ENCODE peak calls at places on chromosome 17, in ten cellular contexts. G is thoracic aorta, R is A549, M is GM13976, U is B cell, X is tibial artery, I is NB4, V is neural crest cell, L is tibial nerve, S is K562. C is an unnamed sample.

GRCh38 chr17:74429604-74430384 is 2.1 kb upstream of the GPRC5C start:
- DNase-seq in G (no peak), R (no peak), M (no peak), U (peak), X (no peak), I (peak), V (no peak), L (no peak), S (no peak), C (no peak)

GRCh38 chr17:4492762-4493561 is 5.7 kb upstream of the SPNS2 start:
- DNase-seq in G (no peak), R (peak), M (no peak), U (no peak), X (no peak), I (peak), V (peak), L (peak), S (peak), C (no peak)

GRCh38 chr17:2954898-2955445 is 108.4 kb downstream of the OR1D5 start:
- DNase-seq in G (no peak), R (peak), M (no peak), U (no peak), X (no peak), I (peak), V (no peak), L (no peak), S (no peak), C (no peak)

GRCh38 chr17:4839965-4840892 is 7.1 kb downstream of the MINK1 start:
- DNase-seq in G (no peak), R (no peak), M (no peak), U (no peak), X (no peak), I (no peak), V (no peak), L (no peak), S (no peak), C (no peak)

GRCh38 chr17:71460943-71461342 is 659.9 kb upstream of the SOX9 start:
- DNase-seq in G (no peak), R (no peak), M (no peak), U (no peak), X (peak), I (peak), V (peak), L (peak), S (no peak), C (peak)

GRCh38 chr17:36755586-36755985 is 154.2 kb downstream of the MRM1 start:
- DNase-seq in G (no peak), R (peak), M (peak), U (no peak), X (no peak), I (peak), V (peak), L (no peak), S (peak), C (no peak)

GRCh38 chr17:83144421-83145357 is 65.3 kb downstream of the METRNL start:
- DNase-seq in G (no peak), R (no peak), M (no peak), U (no peak), X (no peak), I (no peak), V (no peak), L (peak), S (no peak), C (no peak)

GRCh38 chr17:68512967-68513474 is 791 bp downstream of the PRKAR1A start:
- DNase-seq in G (no peak), R (peak), M (no peak), U (no peak), X (peak), I (peak), V (no peak), L (peak), S (peak), C (peak)

GRCh38 chr17:66542967-66543525 is 240.6 kb downstream of the PRKCA start:
- DNase-seq in G (no peak), R (no peak), M (no peak), U (no peak), X (no peak), I (no peak), V (no peak), L (no peak), S (no peak), C (no peak)

GRCh38 chr17:49576121-49576905 is 642 bp downstream of the NXPH3 start:
- DNase-seq in G (no peak), R (no peak), M (peak), U (peak), X (peak), I (no peak), V (peak), L (peak), S (peak), C (peak)

GRCh38 chr17:27256225-27257030 is 37.5 kb upstream of the WSB1 start:
- DNase-seq in G (no peak), R (no peak), M (no peak), U (no peak), X (no peak), I (no peak), V (no peak), L (no peak), S (no peak), C (no peak)

GRCh38 chr17:64964796-64965195 is 45.5 kb upstream of the LRRC37A3 start:
- DNase-seq in G (no peak), R (no peak), M (no peak), U (no peak), X (no peak), I (no peak), V (no peak), L (no peak), S (no peak), C (no peak)

GRCh38 chr17:66612993-66613392 is 221.9 kb upstream of the CACNG5 start:
- DNase-seq in G (no peak), R (no peak), M (no peak), U (no peak), X (no peak), I (no peak), V (no peak), L (no peak), S (no peak), C (no peak)

GRCh38 chr17:20992987-20993862 is 49.6 kb downstream of the USP22 start:
- DNase-seq in G (no peak), R (peak), M (peak), U (peak), X (peak), I (peak), V (peak), L (peak), S (peak), C (peak)
- TF ChIP-seq CTCF in G (peak), R (peak), M (peak), U (peak), X (peak), I (peak), V (peak), L (peak), S (peak), C (peak)

GRCh38 chr17:42121066-42121769 is at the start of gene KAT2A:
- DNase-seq in G (no peak), R (peak), M (peak), U (peak), X (peak), I (peak), V (peak), L (peak), S (peak), C (peak)

GRCh38 chr17:42125565-42125964 is 3.0 kb downstream of the HSPB9 start:
- DNase-seq in G (no peak), R (no peak), M (no peak), U (no peak), X (no peak), I (no peak), V (no peak), L (no peak), S (no peak), C (no peak)

GRCh38 chr17:42122371-42123303 is at the start of gene HSPB9:
- DNase-seq in G (no peak), R (no peak), M (no peak), U (no peak), X (no peak), I (no peak), V (no peak), L (no peak), S (no peak), C (peak)

GRCh38 chr17:42126836-42127235 is 4.2 kb downstream of the HSPB9 start:
- DNase-seq in G (no peak), R (no peak), M (no peak), U (no peak), X (no peak), I (no peak), V (no peak), L (no peak), S (no peak), C (no peak)

GRCh38 chr17:42124256-42124655 is 1.7 kb downstream of the HSPB9 start:
- DNase-seq in G (no peak), R (no peak), M (no peak), U (no peak), X (no peak), I (no peak), V (no peak), L (no peak), S (no peak), C (no peak)
- TF ChIP-seq CTCF in G (no peak), R (no peak), M (no peak), U (no peak), X (no peak), I (no peak), V (no peak), L (no peak), S (peak), C (no peak)

GRCh38 chr17:16217002-16217635 is at the start of gene PIGL:
- DNase-seq in G (peak), R (peak), M (peak), U (peak), X (peak), I (peak), V (peak), L (peak), S (peak), C (peak)

GRCh38 chr17:16215965-16216316 is 607 bp upstream of the NCOR1 start:
- DNase-seq in G (no peak), R (no peak), M (peak), U (no peak), X (peak), I (peak), V (no peak), L (peak), S (peak), C (no peak)

GRCh38 chr17:16215002-16215272 is 397 bp downstream of the NCOR1 start:
- DNase-seq in G (no peak), R (peak), M (peak), U (peak), X (peak), I (peak), V (no peak), L (peak), S (peak), C (peak)

GRCh38 chr17:16214190-16215001 is 938 bp downstream of the NCOR1 start:
- DNase-seq in G (no peak), R (no peak), M (no peak), U (no peak), X (no peak), I (no peak), V (no peak), L (no peak), S (no peak), C (no peak)

DNA sequence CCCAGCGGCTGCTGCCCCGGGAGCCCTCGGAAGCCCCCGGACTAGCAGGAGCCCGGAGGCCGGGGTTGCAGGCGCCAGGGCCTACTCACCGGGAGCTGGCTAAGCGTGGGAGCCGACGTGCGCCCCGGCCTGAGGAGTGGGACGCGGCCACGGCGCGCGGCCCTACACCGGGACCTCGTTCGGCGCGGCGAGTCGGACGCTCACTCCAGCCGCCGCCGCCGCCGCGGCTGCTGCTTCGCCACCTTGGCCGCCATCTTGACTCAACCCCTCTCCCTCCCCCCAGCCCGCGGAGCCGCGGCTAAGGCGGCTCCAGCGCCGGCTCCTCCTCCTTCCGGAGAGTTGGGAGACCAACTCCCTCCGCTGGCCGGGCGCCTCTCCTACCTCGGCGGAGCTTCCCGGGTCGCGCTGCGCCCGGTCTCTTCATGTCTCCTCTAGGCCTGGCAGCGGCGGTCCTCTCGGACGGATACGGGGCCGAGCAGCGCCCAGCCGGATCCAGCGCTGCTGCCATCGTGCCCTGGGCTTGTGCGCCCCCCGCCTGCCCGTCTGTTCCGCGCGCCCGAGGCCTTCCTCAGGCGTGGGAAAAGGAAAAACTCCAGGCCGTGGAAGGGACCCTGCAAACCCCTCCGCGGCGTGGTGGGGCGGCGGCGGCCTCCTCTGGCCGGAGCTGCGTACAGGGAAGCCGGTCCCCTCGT is at the start of gene NCOR1:
- DNase-seq in G (peak), R (peak), M (peak), U (peak), X (peak), I (peak), V (peak), L (peak), S (peak), C (peak)
- TF ChIP-seq CTCF in G (no peak), R (peak), M (no peak), U (peak), X (peak), I (no peak), V (peak), L (no peak), S (peak), C (no peak)

DNA sequence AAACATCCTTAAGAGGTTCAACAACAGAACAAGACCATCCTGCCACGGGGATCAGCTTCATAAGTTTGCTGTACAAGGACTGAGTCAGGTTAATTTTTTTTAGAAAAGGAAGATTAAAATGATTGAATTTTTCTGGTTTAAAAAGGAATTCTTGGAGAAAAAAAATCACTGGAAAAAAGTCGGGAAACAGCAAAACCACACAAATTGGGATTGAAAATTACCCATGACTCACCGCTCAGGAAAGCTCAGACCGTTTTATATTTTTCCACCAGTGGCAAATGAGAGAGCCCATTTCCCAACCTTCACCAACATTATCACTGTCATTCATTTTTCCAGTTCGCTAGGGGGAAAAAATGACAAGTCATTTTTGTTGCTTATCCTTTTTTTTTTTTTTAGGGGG is 46.6 kb downstream of the MRM3 start:
- DNase-seq in G (no peak), R (no peak), M (no peak), U (no peak), X (no peak), I (no peak), V (no peak), L (no peak), S (no peak), C (no peak)
- TF ChIP-seq CTCF in G (no peak), R (no peak), M (no peak), U (no peak), X (no peak), I (no peak), V (no peak), L (no peak), S (no peak), C (no peak)

GRCh38 chr17:57370583-57370982 is 114.3 kb downstream of the MSI2 start:
- DNase-seq in G (no peak), R (peak), M (no peak), U (no peak), X (no peak), I (no peak), V (no peak), L (no peak), S (no peak), C (no peak)

GRCh38 chr17:57366558-57367351 is 110.4 kb downstream of the MSI2 start:
- DNase-seq in G (no peak), R (no peak), M (no peak), U (no peak), X (no peak), I (no peak), V (no peak), L (no peak), S (peak), C (no peak)

GRCh38 chr17:57370051-57370581 is 113.8 kb downstream of the MSI2 start:
- DNase-seq in G (no peak), R (peak), M (no peak), U (no peak), X (no peak), I (no peak), V (no peak), L (no peak), S (peak), C (no peak)

GRCh38 chr17:57369509-57369945 is 113.2 kb downstream of the MSI2 start:
- DNase-seq in G (no peak), R (no peak), M (no peak), U (no peak), X (no peak), I (no peak), V (no peak), L (no peak), S (no peak), C (no peak)

GRCh38 chr17:57368637-57369336 is 112.5 kb downstream of the MSI2 start:
- DNase-seq in G (no peak), R (no peak), M (no peak), U (no peak), X (no peak), I (no peak), V (no peak), L (no peak), S (no peak), C (no peak)
- TF ChIP-seq CTCF in G (no peak), R (no peak), M (no peak), U (no peak), X (no peak), I (no peak), V (no peak), L (no peak), S (no peak), C (no peak)

C was measured in glutamatergic neuron.